ENCODE peak calls at places on chromosomes 12 and 14, in nine cellular contexts. B is left ventricle myocardium superior; F is NCI-H510A treated with DMSO at 0.1 percent for 48 hours; Q is CD4-positive, alpha-beta T cell; Z is T-helper 2 cell; C is stimulated activated CD8-positive, alpha-beta memory T cell treated with anti-CD3 and anti-CD28 coated beads, Interleukin-4, amount 100 ng/mL, for 48 hours; A is left ventricle myocardium inferior; U is GDM1; O is NCI-H446 treated with DMSO at 0.1 percent for 48 hours. P is an unnamed sample.

GRCh38 chr14:90583427-90583826 is 186.6 kb downstream of the CALM1 start:
- DNase-seq in B (peak; percentile 63), F (no peak), Q (no peak), Z (no peak), C (no peak), A (peak; percentile 44), U (no peak), O (no peak), P (no peak)

GRCh38 chr12:54603173-54603814 is 14.8 kb upstream of the PPP1R1A start:
- DNase-seq in B (peak; percentile 46), F (peak; percentile 43), Q (peak; percentile 43), Z (no peak), C (peak; percentile 77), A (peak; percentile 28), U (peak; percentile 15), O (no peak), P (peak; percentile 43)

GRCh38 chr12:12913626-12914388 is 22.4 kb downstream of the GPRC5A start:
- DNase-seq in B (no peak), F (no peak), Q (no peak), Z (no peak), C (no peak), A (no peak), U (no peak), O (no peak), P (no peak)

GRCh38 chr12:88638388-88638787 is 58.1 kb upstream of the KITLG start:
- DNase-seq in B (no peak), F (no peak), Q (no peak), Z (no peak), C (no peak), A (no peak), U (no peak), O (no peak), P (no peak)

GRCh38 chr12:82366182-82366581 is 7.9 kb downstream of the METTL25 start:
- DNase-seq in B (no peak), F (no peak), Q (no peak), Z (no peak), C (no peak), A (no peak), U (no peak), O (peak; percentile 39), P (no peak)

GRCh38 chr14:22718091-22718490 is 48.4 kb upstream of the OXA1L start:
- DNase-seq in B (no peak), F (no peak), Q (no peak), Z (no peak), C (no peak), A (no peak), U (no peak), O (no peak), P (no peak)

GRCh38 chr12:111066744-111067437 is 146.5 kb upstream of the MYL2 start:
- DNase-seq in B (no peak), F (no peak), Q (no peak), Z (no peak), C (no peak), A (no peak), U (no peak), O (no peak), P (no peak)

GRCh38 chr12:120439646-120440247 is 1.8 kb downstream of the COX6A1 start:
- DNase-seq in B (no peak), F (peak; percentile 70), Q (peak; percentile 64), Z (peak; percentile 41), C (peak; percentile 80), A (peak; percentile 29), U (peak; percentile 29), O (no peak), P (peak; percentile 70)

GRCh38 chr14:101927859-101928258 is 36.5 kb upstream of the DYNC1H1 start:
- DNase-seq in B (peak; percentile 94), F (no peak), Q (no peak), Z (no peak), C (peak; percentile 61), A (peak; percentile 91), U (no peak), O (no peak), P (no peak)

GRCh38 chr14:104213301-104214034 is 75.1 kb downstream of the KIF26A start:
- DNase-seq in B (peak; percentile 13), F (no peak), Q (no peak), Z (no peak), C (no peak), A (no peak), U (no peak), O (no peak), P (no peak)

GRCh38 chr12:92574046-92574783 is 128.6 kb upstream of the PLEKHG7 start:
- DNase-seq in B (no peak), F (no peak), Q (no peak), Z (no peak), C (no peak), A (no peak), U (no peak), O (no peak), P (no peak)

P was measured in T-helper 9 cell.